ENCODE peak calls at places on chromosomes 6 and 20, in eight cellular contexts. One of them, this sample, is unnamed.

GRCh38 chr20:44637490-44638372 is 13.8 kb downstream of the ADA start:
- DNase-seq in foreskin fibroblast: no peak
- DNase-seq in Daoy: no peak
- DNase-seq in T47D: no peak
- DNase-seq in NCI-H226: no peak
- DNase-seq in right lobe of liver: no peak
- DNase-seq in activated gamma-delta T cell treated with Interleukin-2 at 50 U/mL for 16 hours: no peak
- DNase-seq in stimulated activated naive CD4-positive, alpha-beta T cell treated with Interleukin-2 at 50 U/mL for 16 hours: no peak
- DNase-seq in this sample: no peak

GRCh38 chr20:25247100-25247665 is 702 bp upstream of the PYGB start:
- DNase-seq in foreskin fibroblast: peak
- DNase-seq in Daoy: peak
- DNase-seq in T47D: peak
- DNase-seq in NCI-H226: no peak
- DNase-seq in right lobe of liver: peak
- DNase-seq in activated gamma-delta T cell treated with Interleukin-2 at 50 U/mL for 16 hours: no peak
- DNase-seq in stimulated activated naive CD4-positive, alpha-beta T cell treated with Interleukin-2 at 50 U/mL for 16 hours: peak
- DNase-seq in this sample: peak

GRCh38 chr6:107670792-107671199 is 153.3 kb downstream of the SCML4 start:
- DNase-seq in foreskin fibroblast: no peak
- DNase-seq in Daoy: peak
- DNase-seq in T47D: peak
- DNase-seq in NCI-H226: peak
- DNase-seq in right lobe of liver: peak
- DNase-seq in activated gamma-delta T cell treated with Interleukin-2 at 50 U/mL for 16 hours: no peak
- DNase-seq in stimulated activated naive CD4-positive, alpha-beta T cell treated with Interleukin-2 at 50 U/mL for 16 hours: no peak
- DNase-seq in this sample: no peak

GRCh38 chr6:26240157-26240980 is 124.6 kb upstream of the BTN3A2 start:
- DNase-seq in foreskin fibroblast: peak
- DNase-seq in Daoy: no peak
- DNase-seq in T47D: peak
- DNase-seq in NCI-H226: peak
- DNase-seq in right lobe of liver: peak
- DNase-seq in activated gamma-delta T cell treated with Interleukin-2 at 50 U/mL for 16 hours: peak
- DNase-seq in stimulated activated naive CD4-positive, alpha-beta T cell treated with Interleukin-2 at 50 U/mL for 16 hours: peak
- DNase-seq in this sample: peak

GRCh38 chr20:19890358-19891117 is 126.6 kb upstream of the NAA20 start:
- DNase-seq in foreskin fibroblast: no peak
- DNase-seq in Daoy: no peak
- DNase-seq in T47D: no peak
- DNase-seq in NCI-H226: no peak
- DNase-seq in right lobe of liver: no peak
- DNase-seq in activated gamma-delta T cell treated with Interleukin-2 at 50 U/mL for 16 hours: no peak
- DNase-seq in stimulated activated naive CD4-positive, alpha-beta T cell treated with Interleukin-2 at 50 U/mL for 16 hours: no peak
- DNase-seq in this sample: no peak

GRCh38 chr6:162952343-162952871 is 224.6 kb downstream of the PACRG start:
- DNase-seq in foreskin fibroblast: no peak
- DNase-seq in Daoy: no peak
- DNase-seq in T47D: no peak
- DNase-seq in NCI-H226: no peak
- DNase-seq in right lobe of liver: no peak
- DNase-seq in activated gamma-delta T cell treated with Interleukin-2 at 50 U/mL for 16 hours: no peak
- DNase-seq in stimulated activated naive CD4-positive, alpha-beta T cell treated with Interleukin-2 at 50 U/mL for 16 hours: no peak
- DNase-seq in this sample: no peak

GRCh38 chr6:150167479-150167873 is 24.6 kb downstream of the PPP1R14C start:
- DNase-seq in foreskin fibroblast: no peak
- DNase-seq in Daoy: no peak
- DNase-seq in T47D: no peak
- DNase-seq in NCI-H226: no peak
- DNase-seq in right lobe of liver: no peak
- DNase-seq in activated gamma-delta T cell treated with Interleukin-2 at 50 U/mL for 16 hours: no peak
- DNase-seq in stimulated activated naive CD4-positive, alpha-beta T cell treated with Interleukin-2 at 50 U/mL for 16 hours: no peak
- DNase-seq in this sample: no peak

GRCh38 chr6:31356216-31356945 is 598 bp downstream of the HLA-B start:
- DNase-seq in foreskin fibroblast: no peak
- DNase-seq in Daoy: peak
- DNase-seq in T47D: peak
- DNase-seq in NCI-H226: peak
- DNase-seq in right lobe of liver: peak
- DNase-seq in activated gamma-delta T cell treated with Interleukin-2 at 50 U/mL for 16 hours: peak
- DNase-seq in stimulated activated naive CD4-positive, alpha-beta T cell treated with Interleukin-2 at 50 U/mL for 16 hours: peak
- DNase-seq in this sample: no peak

GRCh38 chr6:90162648-90163409 is 133.8 kb downstream of the BACH2 start:
- DNase-seq in foreskin fibroblast: no peak
- DNase-seq in Daoy: no peak
- DNase-seq in T47D: no peak
- DNase-seq in NCI-H226: no peak
- DNase-seq in right lobe of liver: no peak
- DNase-seq in activated gamma-delta T cell treated with Interleukin-2 at 50 U/mL for 16 hours: no peak
- DNase-seq in stimulated activated naive CD4-positive, alpha-beta T cell treated with Interleukin-2 at 50 U/mL for 16 hours: no peak
- DNase-seq in this sample: no peak

GRCh38 chr6:56021943-56022342 is 146.6 kb upstream of the BMP5 start:
- DNase-seq in foreskin fibroblast: no peak
- DNase-seq in Daoy: peak
- DNase-seq in T47D: peak
- DNase-seq in NCI-H226: no peak
- DNase-seq in right lobe of liver: no peak
- DNase-seq in activated gamma-delta T cell treated with Interleukin-2 at 50 U/mL for 16 hours: no peak
- DNase-seq in stimulated activated naive CD4-positive, alpha-beta T cell treated with Interleukin-2 at 50 U/mL for 16 hours: no peak
- DNase-seq in this sample: no peak

GRCh38 chr20:17601957-17602356 is 32.1 kb downstream of the DSTN start:
- DNase-seq in foreskin fibroblast: no peak
- DNase-seq in Daoy: no peak
- DNase-seq in T47D: no peak
- DNase-seq in NCI-H226: no peak
- DNase-seq in right lobe of liver: no peak
- DNase-seq in activated gamma-delta T cell treated with Interleukin-2 at 50 U/mL for 16 hours: no peak
- DNase-seq in stimulated activated naive CD4-positive, alpha-beta T cell treated with Interleukin-2 at 50 U/mL for 16 hours: no peak
- DNase-seq in this sample: no peak

GRCh38 chr6:77403424-77403823 is 59.9 kb downstream of the HTR1B start:
- DNase-seq in foreskin fibroblast: peak
- DNase-seq in Daoy: no peak
- DNase-seq in T47D: no peak
- DNase-seq in NCI-H226: peak
- DNase-seq in right lobe of liver: no peak
- DNase-seq in activated gamma-delta T cell treated with Interleukin-2 at 50 U/mL for 16 hours: no peak
- DNase-seq in stimulated activated naive CD4-positive, alpha-beta T cell treated with Interleukin-2 at 50 U/mL for 16 hours: no peak
- DNase-seq in this sample: no peak

GRCh38 chr6:147689398-147689797 is 180.9 kb downstream of the SAMD5 start:
- DNase-seq in foreskin fibroblast: peak
- DNase-seq in Daoy: no peak
- DNase-seq in T47D: no peak
- DNase-seq in NCI-H226: peak
- DNase-seq in right lobe of liver: no peak
- DNase-seq in activated gamma-delta T cell treated with Interleukin-2 at 50 U/mL for 16 hours: no peak
- DNase-seq in stimulated activated naive CD4-positive, alpha-beta T cell treated with Interleukin-2 at 50 U/mL for 16 hours: no peak
- DNase-seq in this sample: no peak

GRCh38 chr6:72533601-72534000 is 88.3 kb upstream of the KCNQ5 start:
- DNase-seq in foreskin fibroblast: peak
- DNase-seq in Daoy: no peak
- DNase-seq in T47D: no peak
- DNase-seq in NCI-H226: no peak
- DNase-seq in right lobe of liver: no peak
- DNase-seq in activated gamma-delta T cell treated with Interleukin-2 at 50 U/mL for 16 hours: no peak
- DNase-seq in stimulated activated naive CD4-positive, alpha-beta T cell treated with Interleukin-2 at 50 U/mL for 16 hours: no peak
- DNase-seq in this sample: no peak

GRCh38 chr20:34066476-34067090 is 45.5 kb downstream of the EIF2S2 start:
- DNase-seq in foreskin fibroblast: no peak
- DNase-seq in Daoy: peak
- DNase-seq in T47D: no peak
- DNase-seq in NCI-H226: peak
- DNase-seq in right lobe of liver: no peak
- DNase-seq in activated gamma-delta T cell treated with Interleukin-2 at 50 U/mL for 16 hours: no peak
- DNase-seq in stimulated activated naive CD4-positive, alpha-beta T cell treated with Interleukin-2 at 50 U/mL for 16 hours: no peak
- DNase-seq in this sample: no peak

GRCh38 chr6:135269399-135270005 is 88.4 kb downstream of the MYB start:
- DNase-seq in foreskin fibroblast: no peak
- DNase-seq in Daoy: no peak
- DNase-seq in T47D: no peak
- DNase-seq in NCI-H226: no peak
- DNase-seq in right lobe of liver: no peak
- DNase-seq in activated gamma-delta T cell treated with Interleukin-2 at 50 U/mL for 16 hours: no peak
- DNase-seq in stimulated activated naive CD4-positive, alpha-beta T cell treated with Interleukin-2 at 50 U/mL for 16 hours: no peak
- DNase-seq in this sample: no peak

GRCh38 chr6:19465760-19466159 is 371.4 kb upstream of the ID4 start:
- DNase-seq in foreskin fibroblast: peak
- DNase-seq in Daoy: peak
- DNase-seq in T47D: peak
- DNase-seq in NCI-H226: no peak
- DNase-seq in right lobe of liver: no peak
- DNase-seq in activated gamma-delta T cell treated with Interleukin-2 at 50 U/mL for 16 hours: no peak
- DNase-seq in stimulated activated naive CD4-positive, alpha-beta T cell treated with Interleukin-2 at 50 U/mL for 16 hours: no peak
- DNase-seq in this sample: peak

GRCh38 chr20:56200456-56200855 is 48.1 kb upstream of the MC3R start:
- DNase-seq in foreskin fibroblast: no peak
- DNase-seq in Daoy: no peak
- DNase-seq in T47D: peak
- DNase-seq in NCI-H226: no peak
- DNase-seq in right lobe of liver: no peak
- DNase-seq in activated gamma-delta T cell treated with Interleukin-2 at 50 U/mL for 16 hours: no peak
- DNase-seq in stimulated activated naive CD4-positive, alpha-beta T cell treated with Interleukin-2 at 50 U/mL for 16 hours: no peak
- DNase-seq in this sample: no peak

GRCh38 chr6:33156561-33156960 is 35.7 kb downstream of the COL11A2 start:
- DNase-seq in foreskin fibroblast: no peak
- DNase-seq in Daoy: no peak
- DNase-seq in T47D: no peak
- DNase-seq in NCI-H226: no peak
- DNase-seq in right lobe of liver: no peak
- DNase-seq in activated gamma-delta T cell treated with Interleukin-2 at 50 U/mL for 16 hours: no peak
- DNase-seq in stimulated activated naive CD4-positive, alpha-beta T cell treated with Interleukin-2 at 50 U/mL for 16 hours: no peak
- DNase-seq in this sample: no peak

GRCh38 chr6:3776881-3777507 is 25.5 kb upstream of the PXDC1 start:
- DNase-seq in foreskin fibroblast: no peak
- DNase-seq in Daoy: no peak
- DNase-seq in T47D: peak
- DNase-seq in NCI-H226: no peak
- DNase-seq in right lobe of liver: no peak
- DNase-seq in activated gamma-delta T cell treated with Interleukin-2 at 50 U/mL for 16 hours: no peak
- DNase-seq in stimulated activated naive CD4-positive, alpha-beta T cell treated with Interleukin-2 at 50 U/mL for 16 hours: no peak
- DNase-seq in this sample: no peak

GRCh38 chr20:1535420-1536175 is 21.9 kb downstream of the SIRPD start:
- DNase-seq in foreskin fibroblast: no peak
- DNase-seq in Daoy: no peak
- DNase-seq in T47D: no peak
- DNase-seq in NCI-H226: no peak
- DNase-seq in right lobe of liver: no peak
- DNase-seq in activated gamma-delta T cell treated with Interleukin-2 at 50 U/mL for 16 hours: no peak
- DNase-seq in stimulated activated naive CD4-positive, alpha-beta T cell treated with Interleukin-2 at 50 U/mL for 16 hours: no peak
- DNase-seq in this sample: no peak

GRCh38 chr6:163949367-163949766 is 534.8 kb downstream of the QKI start:
- DNase-seq in foreskin fibroblast: no peak
- DNase-seq in Daoy: no peak
- DNase-seq in T47D: no peak
- DNase-seq in NCI-H226: no peak
- DNase-seq in right lobe of liver: no peak
- DNase-seq in activated gamma-delta T cell treated with Interleukin-2 at 50 U/mL for 16 hours: no peak
- DNase-seq in stimulated activated naive CD4-positive, alpha-beta T cell treated with Interleukin-2 at 50 U/mL for 16 hours: no peak
- DNase-seq in this sample: no peak

GRCh38 chr6:129047834-129048233 is 164.9 kb downstream of the LAMA2 start:
- DNase-seq in foreskin fibroblast: no peak
- DNase-seq in Daoy: no peak
- DNase-seq in T47D: no peak
- DNase-seq in NCI-H226: no peak
- DNase-seq in right lobe of liver: no peak
- DNase-seq in activated gamma-delta T cell treated with Interleukin-2 at 50 U/mL for 16 hours: no peak
- DNase-seq in stimulated activated naive CD4-positive, alpha-beta T cell treated with Interleukin-2 at 50 U/mL for 16 hours: no peak
- DNase-seq in this sample: no peak

GRCh38 chr6:111938710-111939109 is 65.5 kb upstream of the FYN start:
- DNase-seq in foreskin fibroblast: peak
- DNase-seq in Daoy: peak
- DNase-seq in T47D: no peak
- DNase-seq in NCI-H226: no peak
- DNase-seq in right lobe of liver: no peak
- DNase-seq in activated gamma-delta T cell treated with Interleukin-2 at 50 U/mL for 16 hours: no peak
- DNase-seq in stimulated activated naive CD4-positive, alpha-beta T cell treated with Interleukin-2 at 50 U/mL for 16 hours: no peak
- DNase-seq in this sample: no peak

GRCh38 chr6:138115877-138116660 is 8.8 kb upstream of the PERP start:
- DNase-seq in foreskin fibroblast: peak
- DNase-seq in Daoy: peak
- DNase-seq in T47D: peak
- DNase-seq in NCI-H226: peak
- DNase-seq in right lobe of liver: peak
- DNase-seq in activated gamma-delta T cell treated with Interleukin-2 at 50 U/mL for 16 hours: peak
- DNase-seq in stimulated activated naive CD4-positive, alpha-beta T cell treated with Interleukin-2 at 50 U/mL for 16 hours: peak
- DNase-seq in this sample: peak

GRCh38 chr20:1185781-1186334 is 1.1 kb upstream of the TMEM74B start:
- DNase-seq in foreskin fibroblast: peak
- DNase-seq in Daoy: peak
- DNase-seq in T47D: peak
- DNase-seq in NCI-H226: peak
- DNase-seq in right lobe of liver: peak
- DNase-seq in activated gamma-delta T cell treated with Interleukin-2 at 50 U/mL for 16 hours: peak
- DNase-seq in stimulated activated naive CD4-positive, alpha-beta T cell treated with Interleukin-2 at 50 U/mL for 16 hours: peak
- DNase-seq in this sample: peak

GRCh38 chr6:108453601-108454157 is 107.0 kb upstream of the FOXO3 start:
- DNase-seq in foreskin fibroblast: peak
- DNase-seq in Daoy: peak
- DNase-seq in T47D: peak
- DNase-seq in NCI-H226: no peak
- DNase-seq in right lobe of liver: no peak
- DNase-seq in activated gamma-delta T cell treated with Interleukin-2 at 50 U/mL for 16 hours: no peak
- DNase-seq in stimulated activated naive CD4-positive, alpha-beta T cell treated with Interleukin-2 at 50 U/mL for 16 hours: no peak
- DNase-seq in this sample: no peak

GRCh38 chr6:109048176-109048575 is 46.5 kb downstream of the SESN1 start:
- DNase-seq in foreskin fibroblast: no peak
- DNase-seq in Daoy: no peak
- DNase-seq in T47D: no peak
- DNase-seq in NCI-H226: no peak
- DNase-seq in right lobe of liver: no peak
- DNase-seq in activated gamma-delta T cell treated with Interleukin-2 at 50 U/mL for 16 hours: no peak
- DNase-seq in stimulated activated naive CD4-positive, alpha-beta T cell treated with Interleukin-2 at 50 U/mL for 16 hours: no peak
- DNase-seq in this sample: no peak

GRCh38 chr6:5093231-5094015 is 8.3 kb downstream of the PPP1R3G start:
- DNase-seq in foreskin fibroblast: no peak
- DNase-seq in Daoy: peak
- DNase-seq in T47D: no peak
- DNase-seq in NCI-H226: no peak
- DNase-seq in right lobe of liver: no peak
- DNase-seq in activated gamma-delta T cell treated with Interleukin-2 at 50 U/mL for 16 hours: no peak
- DNase-seq in stimulated activated naive CD4-positive, alpha-beta T cell treated with Interleukin-2 at 50 U/mL for 16 hours: no peak
- DNase-seq in this sample: no peak

GRCh38 chr20:40641212-40641611 is 47.8 kb downstream of the MAFB start:
- DNase-seq in foreskin fibroblast: no peak
- DNase-seq in Daoy: no peak
- DNase-seq in T47D: no peak
- DNase-seq in NCI-H226: no peak
- DNase-seq in right lobe of liver: no peak
- DNase-seq in activated gamma-delta T cell treated with Interleukin-2 at 50 U/mL for 16 hours: no peak
- DNase-seq in stimulated activated naive CD4-positive, alpha-beta T cell treated with Interleukin-2 at 50 U/mL for 16 hours: no peak
- DNase-seq in this sample: no peak

GRCh38 chr20:50478162-50479036 is 31.8 kb upstream of the PTPN1 start:
- DNase-seq in foreskin fibroblast: peak
- DNase-seq in Daoy: peak
- DNase-seq in T47D: peak
- DNase-seq in NCI-H226: no peak
- DNase-seq in right lobe of liver: peak
- DNase-seq in activated gamma-delta T cell treated with Interleukin-2 at 50 U/mL for 16 hours: peak
- DNase-seq in stimulated activated naive CD4-positive, alpha-beta T cell treated with Interleukin-2 at 50 U/mL for 16 hours: peak
- DNase-seq in this sample: peak

GRCh38 chr20:19737025-19737424 is 21.0 kb upstream of the RIN2 start:
- DNase-seq in foreskin fibroblast: peak
- DNase-seq in Daoy: peak
- DNase-seq in T47D: no peak
- DNase-seq in NCI-H226: peak
- DNase-seq in right lobe of liver: no peak
- DNase-seq in activated gamma-delta T cell treated with Interleukin-2 at 50 U/mL for 16 hours: no peak
- DNase-seq in stimulated activated naive CD4-positive, alpha-beta T cell treated with Interleukin-2 at 50 U/mL for 16 hours: no peak
- DNase-seq in this sample: no peak

GRCh38 chr6:8908638-8909037 is 473.3 kb upstream of the SLC35B3 start:
- DNase-seq in foreskin fibroblast: no peak
- DNase-seq in Daoy: no peak
- DNase-seq in T47D: no peak
- DNase-seq in NCI-H226: no peak
- DNase-seq in right lobe of liver: no peak
- DNase-seq in activated gamma-delta T cell treated with Interleukin-2 at 50 U/mL for 16 hours: no peak
- DNase-seq in stimulated activated naive CD4-positive, alpha-beta T cell treated with Interleukin-2 at 50 U/mL for 16 hours: no peak
- DNase-seq in this sample: no peak

GRCh38 chr6:115485400-115485799 is 575.3 kb downstream of the FRK start:
- DNase-seq in foreskin fibroblast: no peak
- DNase-seq in Daoy: no peak
- DNase-seq in T47D: no peak
- DNase-seq in NCI-H226: no peak
- DNase-seq in right lobe of liver: no peak
- DNase-seq in activated gamma-delta T cell treated with Interleukin-2 at 50 U/mL for 16 hours: no peak
- DNase-seq in stimulated activated naive CD4-positive, alpha-beta T cell treated with Interleukin-2 at 50 U/mL for 16 hours: no peak
- DNase-seq in this sample: no peak